ENCODE peak calls at places on chromosomes 11 and 22, in six cellular contexts. E is NCI-H2171, Y is globus pallidus, J is posterior cingulate gyrus, I is fibroblast of the conjunctiva, R is Calu3. T is an unnamed sample.

GRCh38 chr11:62689421-62690183 is at the start of gene LRRN4CL:
- DNase-seq in E (no peak), J (no peak), R (no peak), Y (no peak), I (peak; percentile 93), T (peak; percentile 29)

GRCh38 chr11:72613977-72614376 is 60.2 kb downstream of the PDE2A start:
- DNase-seq in J (peak; percentile 96), I (no peak), Y (no peak), R (no peak), E (no peak), T (no peak)

GRCh38 chr22:49344196-49344595 is 483.5 kb downstream of the BRD1 start:
- DNase-seq in Y (peak; percentile 25), R (no peak), J (peak; percentile 72), E (no peak), I (no peak), T (no peak)

GRCh38 chr11:73280606-73281005 is 8.5 kb downstream of the P2RY6 start:
- DNase-seq in Y (no peak), I (no peak), J (peak; percentile 79), E (no peak), R (no peak), T (no peak)

GRCh38 chr11:102637731-102638130 is 12.6 kb upstream of the MMP20 start:
- DNase-seq in R (peak; percentile 39), I (no peak), E (no peak), J (no peak), Y (no peak), T (no peak)

GRCh38 chr11:34044664-34045485 is 6.7 kb upstream of the CAPRIN1 start:
- DNase-seq in J (no peak), Y (no peak), I (peak; percentile 74), R (peak; percentile 61), E (no peak), T (no peak)

GRCh38 chr11:66570117-66570825 is 1.9 kb upstream of the CTSF start:
- DNase-seq in R (no peak), E (no peak), J (no peak), I (no peak), Y (no peak), T (no peak)

GRCh38 chr11:2809854-2810253 is 75.7 kb downstream of the CDKN1C start:
- DNase-seq in I (no peak), R (no peak), J (no peak), E (no peak), Y (no peak), T (no peak)

GRCh38 chr22:24926849-24927579 is 19.5 kb downstream of the LHFPL7 start:
- DNase-seq in Y (no peak), R (no peak), J (peak; percentile 11), I (no peak), E (no peak), T (no peak)

GRCh38 chr11:115433376-115433775 is 70.8 kb downstream of the CADM1 start:
- DNase-seq in Y (no peak), E (no peak), R (no peak), I (no peak), J (no peak), T (no peak)

T was measured in NCI-H1694.